ENCODE peak calls at places on chromosome 1, in five cellular contexts. T, D, J, X and R are unnamed samples.

GRCh38 chr1:109620396-109620817 is 770 bp downstream of the AMPD2 start:
- DNase-seq in T (no peak), D (no peak), J (peak; percentile 44), X (peak; percentile 50), R (no peak)

GRCh38 chr1:214665606-214666110 is 62.7 kb downstream of the CENPF start:
- DNase-seq in T (no peak), D (no peak), J (no peak), X (no peak), R (no peak)

GRCh38 chr1:101278845-101279244 is 42.0 kb downstream of the S1PR1 start:
- DNase-seq in T (no peak), D (no peak), J (no peak), X (no peak), R (no peak)

GRCh38 chr1:229025576-229025975 is 245.3 kb upstream of the RAB4A start:
- DNase-seq in T (no peak), D (no peak), J (no peak), X (no peak), R (no peak)

GRCh38 chr1:59903136-59903754 is 23.3 kb downstream of the CYP2J2 start:
- DNase-seq in T (no peak), D (no peak), J (peak; percentile 28), X (peak; percentile 7), R (no peak)

GRCh38 chr1:204113900-204114299 is 37.9 kb downstream of the ETNK2 start:
- DNase-seq in T (no peak), D (no peak), J (no peak), X (no peak), R (no peak)

GRCh38 chr1:3543076-3544049 is 67.9 kb downstream of the MEGF6 start:
- DNase-seq in T (no peak), D (peak; percentile 91), J (no peak), X (peak; percentile 71), R (no peak)

GRCh38 chr1:198031086-198031485 is 113.9 kb downstream of the LHX9 start:
- DNase-seq in T (no peak), D (no peak), J (no peak), X (no peak), R (no peak)

GRCh38 chr1:167196185-167196584 is 24.5 kb upstream of the POU2F1 start:
- DNase-seq in T (no peak), D (peak; percentile 34), J (no peak), X (no peak), R (no peak)

GRCh38 chr1:7810395-7810794 is 26.3 kb downstream of the PER3 start:
- DNase-seq in T (no peak), D (peak; percentile 41), J (no peak), X (peak; percentile 70), R (no peak)

GRCh38 chr1:109579496-109579895 is 31.1 kb downstream of the GNAI3 start:
- DNase-seq in T (no peak), D (no peak), J (no peak), X (no peak), R (no peak)

GRCh38 chr1:26784023-26784871 is 3.5 kb upstream of the PIGV start:
- DNase-seq in T (no peak), D (no peak), J (peak; percentile 40), X (peak; percentile 55), R (no peak)

GRCh38 chr1:28965271-28965870 is 51.0 kb downstream of the EPB41 start:
- DNase-seq in T (no peak), D (no peak), J (no peak), X (no peak), R (peak; percentile 62)

GRCh38 chr1:47663286-47663685 is 225.4 kb downstream of the FOXD2 start:
- DNase-seq in T (no peak), D (no peak), J (no peak), X (peak; percentile 50), R (no peak)

GRCh38 chr1:220363196-220363831 is 91.1 kb upstream of the RAB3GAP2 start:
- DNase-seq in T (no peak), D (no peak), J (no peak), X (no peak), R (no peak)

GRCh38 chr1:153728305-153729066 is 636 bp downstream of the INTS3 start:
- DNase-seq in T (no peak), D (no peak), J (peak; percentile 25), X (peak; percentile 39), R (no peak)

GRCh38 chr1:99957818-99958217 is 12.0 kb upstream of the SLC35A3 start:
- DNase-seq in T (no peak), D (no peak), J (no peak), X (no peak), R (no peak)

GRCh38 chr1:218585565-218586184 is 240.5 kb downstream of the TGFB2 start:
- DNase-seq in T (no peak), D (peak; percentile 70), J (no peak), X (peak; percentile 98), R (no peak)

GRCh38 chr1:8482844-8483436 is 165.0 kb downstream of the SLC45A1 start:
- DNase-seq in T (no peak), D (no peak), J (no peak), X (no peak), R (no peak)

GRCh38 chr1:245999697-246000637 is 507.1 kb downstream of the SMYD3 start:
- DNase-seq in T (no peak), D (no peak), J (no peak), X (no peak), R (no peak)

GRCh38 chr1:67700692-67701410 is 15.8 kb downstream of the GADD45A start:
- DNase-seq in T (no peak), D (no peak), J (no peak), X (peak; percentile 93), R (no peak)

GRCh38 chr1:157442065-157442464 is 110.2 kb downstream of the FCRL5 start:
- DNase-seq in T (no peak), D (no peak), J (no peak), X (peak; percentile 45), R (peak; percentile 42)

GRCh38 chr1:162538815-162539431 is 22.6 kb upstream of the UAP1 start:
- DNase-seq in T (no peak), D (peak; percentile 52), J (no peak), X (peak; percentile 100), R (no peak)

GRCh38 chr1:181181792-181182585 is 93.5 kb downstream of the IER5 start:
- DNase-seq in T (no peak), D (no peak), J (no peak), X (no peak), R (no peak)

GRCh38 chr1:23202263-23202749 is 15.0 kb downstream of the HTR1D start:
- DNase-seq in T (no peak), D (no peak), J (no peak), X (peak; percentile 37), R (no peak)

GRCh38 chr1:150615346-150616201 is 13.8 kb downstream of the ENSA start:
- DNase-seq in T (no peak), D (peak; percentile 22), J (no peak), X (peak; percentile 25), R (no peak)

GRCh38 chr1:157040802-157041201 is 4.7 kb downstream of the ARHGEF11 start:
- DNase-seq in T (no peak), D (no peak), J (no peak), X (peak; percentile 13), R (no peak)

GRCh38 chr1:48869116-48869893 is 92.6 kb upstream of the BEND5 start:
- DNase-seq in T (no peak), D (no peak), J (no peak), X (no peak), R (no peak)

GRCh38 chr1:31802190-31803150 is 13.4 kb downstream of the SPOCD1 start:
- DNase-seq in T (no peak), D (no peak), J (no peak), X (no peak), R (no peak)

GRCh38 chr1:17236779-17237601 is 11.9 kb upstream of the PADI3 start:
- DNase-seq in T (peak; percentile 69), D (peak; percentile 81), J (peak; percentile 82), X (peak; percentile 86), R (peak; percentile 54)

GRCh38 chr1:1356796-1357401 is 1.5 kb downstream of the MXRA8 start:
- DNase-seq in T (no peak), D (no peak), J (no peak), X (no peak), R (no peak)

GRCh38 chr1:107664882-107665871 is 299.8 kb downstream of the VAV3 start:
- DNase-seq in T (no peak), D (no peak), J (no peak), X (peak; percentile 69), R (no peak)

GRCh38 chr1:236717811-236718210 is 31.5 kb downstream of the ACTN2 start:
- DNase-seq in T (no peak), D (no peak), J (no peak), X (no peak), R (no peak)

GRCh38 chr1:82139751-82140468 is 339.2 kb downstream of the ADGRL2 start:
- DNase-seq in T (no peak), D (no peak), J (no peak), X (no peak), R (no peak)

GRCh38 chr1:37958690-37959089 is 11.8 kb upstream of the INPP5B start:
- DNase-seq in T (no peak), D (peak; percentile 61), J (no peak), X (peak; percentile 87), R (peak; percentile 63)